ENCODE peak calls at places on chromosomes 4 and X, in eight cellular contexts. C is GM12878, T is Panc1, J is HepG2, U is HCT116, S is GM23338, W is K562, B is upper lobe of left lung. G is an unnamed sample.

GRCh38 chrX:77901506-77901905 is 2.2 kb downstream of the COX7B start:
- ATAC-seq in C (no peak), T (no peak), J (no peak), U (no peak), S (no peak), W (no peak), B (no peak), G (no peak)

GRCh38 chr4:20266215-20267082 is 14.7 kb downstream of the SLIT2 start:
- ATAC-seq in C (no peak), T (no peak), J (no peak), U (no peak), S (peak), W (no peak), B (no peak), G (peak)

GRCh38 chrX:24838624-24839023 is 144.9 kb downstream of the POLA1 start:
- ATAC-seq in C (peak), T (no peak), J (no peak), U (no peak), S (no peak), W (peak), B (no peak), G (no peak)

GRCh38 chrX:4656419-4656818 is 943.0 kb upstream of the PRKX start:
- ATAC-seq in C (no peak), T (no peak), J (no peak), U (no peak), S (no peak), W (no peak), B (no peak), G (no peak)

GRCh38 chrX:11257290-11257689 is 35.9 kb upstream of the AMELX start:
- ATAC-seq in C (no peak), T (no peak), J (no peak), U (no peak), S (no peak), W (no peak), B (no peak), G (no peak)

GRCh38 chr4:153943738-153944415 is 155.0 kb upstream of the SFRP2 start:
- ATAC-seq in C (no peak), T (no peak), J (no peak), U (no peak), S (no peak), W (no peak), B (no peak), G (no peak)

GRCh38 chrX:19283597-19284339 is 60.0 kb upstream of the PDHA1 start:
- ATAC-seq in C (no peak), T (no peak), J (no peak), U (no peak), S (no peak), W (no peak), B (no peak), G (no peak)

GRCh38 chr4:99205104-99205979 is 13.7 kb downstream of the ADH6 start:
- ATAC-seq in C (no peak), T (no peak), J (peak), U (peak), S (peak), W (peak), B (peak), G (peak)

GRCh38 chr4:45437381-45437780 is 686.5 kb downstream of the GABRG1 start:
- ATAC-seq in C (no peak), T (no peak), J (no peak), U (no peak), S (no peak), W (no peak), B (no peak), G (no peak)

GRCh38 chrX:69028006-69028760 is 137.1 kb downstream of the PJA1 start:
- ATAC-seq in C (peak), T (no peak), J (no peak), U (no peak), S (no peak), W (no peak), B (no peak), G (no peak)

GRCh38 chr4:156377036-156377700 is 423.5 kb upstream of the CTSO start:
- ATAC-seq in C (no peak), T (no peak), J (no peak), U (no peak), S (no peak), W (no peak), B (no peak), G (no peak)

GRCh38 chr4:182062936-182063335 is 180.3 kb upstream of the TENM3 start:
- ATAC-seq in C (no peak), T (no peak), J (no peak), U (no peak), S (no peak), W (peak), B (no peak), G (no peak)

GRCh38 chrX:73944582-73944947 is 359.4 kb upstream of the ZCCHC13 start:
- ATAC-seq in C (peak), T (peak), J (peak), U (peak), S (no peak), W (peak), B (no peak), G (no peak)

GRCh38 chrX:70527610-70528009 is 83.0 kb downstream of the DLG3 start:
- ATAC-seq in C (no peak), T (no peak), J (no peak), U (no peak), S (no peak), W (no peak), B (no peak), G (no peak)

DNA sequence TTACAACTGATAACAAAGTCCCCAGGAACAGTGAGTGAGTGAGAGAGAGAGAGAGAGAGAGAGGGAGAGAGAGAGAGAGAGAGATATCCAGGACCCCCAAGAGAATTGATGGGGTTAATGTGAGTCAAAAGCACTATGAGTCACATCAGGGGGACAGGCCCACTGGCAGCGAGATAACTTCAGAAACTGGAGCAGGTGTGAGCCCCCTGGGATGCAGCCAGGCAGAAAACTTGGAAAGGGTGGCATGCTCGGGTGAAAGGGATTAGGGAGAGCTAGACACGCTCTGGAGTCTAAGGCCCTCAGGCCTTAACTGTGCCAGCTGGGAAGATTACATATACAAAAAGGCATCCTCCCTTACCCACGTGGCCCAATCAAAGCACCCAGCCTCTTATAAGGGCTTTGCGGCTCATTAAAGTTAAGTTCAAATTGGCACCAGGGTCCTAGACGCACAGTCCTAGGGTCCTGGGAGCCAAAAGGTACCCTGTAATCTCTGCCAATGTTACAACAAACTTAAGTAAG is 843 bp downstream of the ACOT9 start:
- ATAC-seq in C (peak), T (peak), J (peak), U (peak), S (peak), W (peak), B (peak), G (peak)
- TF ChIP-seq POLR2AphosphoS5 in C (no peak), T (no peak), J (no peak), U (peak), S (no peak), W (no peak), B (no peak), G (peak)

DNA sequence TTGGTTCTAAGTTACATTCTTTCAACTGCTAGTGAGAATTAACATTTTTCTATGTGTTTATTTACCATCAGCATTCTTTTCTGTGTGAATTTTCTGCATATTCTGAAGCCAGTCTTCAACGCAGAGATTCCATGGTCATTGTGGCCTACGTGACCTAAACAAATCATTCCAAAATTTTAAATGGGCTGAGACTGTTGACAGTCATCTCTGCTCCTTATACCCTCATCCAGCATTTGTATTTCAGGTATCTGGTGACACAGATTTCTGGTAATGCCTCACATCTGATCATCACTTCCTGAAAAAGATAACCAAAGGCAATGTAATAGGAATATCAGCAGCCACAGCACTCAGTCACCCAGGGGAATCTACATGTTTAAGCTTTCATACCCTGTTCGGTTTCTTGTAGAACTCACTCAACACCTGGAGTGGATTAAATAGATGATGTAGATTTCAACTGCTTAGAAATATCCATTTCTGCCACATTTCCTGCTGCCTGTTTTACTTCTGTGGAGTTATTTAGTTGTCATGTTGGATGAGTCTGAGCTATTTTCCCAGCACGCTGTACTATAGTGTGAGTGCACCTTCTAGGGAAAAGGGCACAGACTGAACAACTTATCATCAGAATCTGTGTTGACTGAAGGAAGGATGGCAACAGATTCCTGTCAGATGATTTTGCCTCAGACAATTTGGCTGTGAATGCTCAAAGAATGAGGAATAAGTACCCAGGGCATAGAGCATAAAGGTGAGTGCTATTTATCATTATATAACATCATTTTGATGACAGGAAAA is 73.0 kb upstream of the HPGD start:
- ATAC-seq in C (no peak), T (no peak), J (no peak), U (no peak), S (no peak), W (no peak), B (no peak), G (no peak)
- TF ChIP-seq POLR2AphosphoS5 in C (no peak), T (no peak), J (no peak), U (no peak), S (no peak), W (no peak), B (no peak), G (no peak)

GRCh38 chrX:154729439-154729838 is 21.4 kb downstream of the GAB3 start:
- ATAC-seq in C (no peak), T (no peak), J (no peak), U (no peak), S (no peak), W (no peak), B (no peak), G (no peak)

GRCh38 chrX:154728791-154729190 is 22.1 kb downstream of the GAB3 start:
- ATAC-seq in C (no peak), T (no peak), J (no peak), U (no peak), S (no peak), W (no peak), B (no peak), G (no peak)

GRCh38 chrX:154731203-154731602 is 19.7 kb downstream of the GAB3 start:
- ATAC-seq in C (no peak), T (no peak), J (no peak), U (no peak), S (no peak), W (no peak), B (no peak), G (no peak)

GRCh38 chrX:154731881-154732280 is 19.0 kb downstream of the GAB3 start:
- ATAC-seq in C (no peak), T (peak), J (no peak), U (no peak), S (no peak), W (no peak), B (no peak), G (no peak)

GRCh38 chrX:154730271-154730883 is 20.5 kb downstream of the GAB3 start:
- ATAC-seq in C (no peak), T (no peak), J (no peak), U (no peak), S (no peak), W (no peak), B (peak), G (peak)
- TF ChIP-seq POLR2AphosphoS5 in C (no peak), T (no peak), J (no peak), U (no peak), S (no peak), W (no peak), B (peak), G (peak)

DNA sequence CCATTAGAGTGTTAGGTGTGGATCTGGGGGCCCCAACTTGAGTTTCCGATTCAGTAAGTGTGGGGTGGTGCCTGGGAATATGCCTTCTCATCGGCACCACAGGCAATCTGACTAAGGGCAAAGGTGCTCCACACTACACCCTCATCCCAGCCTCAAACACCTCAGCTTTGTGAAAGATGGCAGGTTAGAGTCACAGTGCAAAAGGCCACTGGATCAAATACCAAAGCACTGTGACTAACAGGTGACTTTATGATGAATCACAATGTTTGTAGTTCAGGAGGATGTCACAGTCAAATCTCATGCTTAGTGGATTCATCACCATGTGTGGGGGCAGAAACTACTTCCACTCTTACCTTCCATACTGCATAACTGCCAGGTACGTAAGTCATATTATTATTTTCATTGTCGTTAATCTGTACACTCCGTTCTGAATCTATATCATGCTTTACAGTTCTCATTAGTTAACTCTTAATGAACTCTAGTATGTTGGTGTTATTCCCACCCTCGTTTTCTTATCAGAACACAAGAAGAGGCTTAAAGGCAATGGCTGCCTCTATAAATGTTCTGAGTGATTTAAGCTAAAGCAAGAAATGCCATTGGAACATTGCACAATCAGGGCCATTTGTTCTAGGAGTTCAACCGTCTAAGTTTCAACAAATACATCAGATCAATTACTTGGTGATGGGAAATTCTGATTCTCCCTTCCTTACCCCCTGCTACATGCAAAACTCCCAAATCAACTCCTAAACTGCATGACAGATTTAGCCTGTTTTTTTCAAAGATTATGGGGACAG is 50.2 kb downstream of the PRKG2 start:
- ATAC-seq in C (no peak), T (peak), J (peak), U (peak), S (no peak), W (no peak), B (no peak), G (no peak)
- TF ChIP-seq POLR2AphosphoS5 in C (no peak), T (no peak), J (no peak), U (peak), S (no peak), W (no peak), B (no peak), G (no peak)

GRCh38 chrX:17736856-17737706 is at the start of gene SCML1:
- ATAC-seq in C (peak), T (peak), J (peak), U (peak), S (peak), W (peak), B (peak), G (peak)
- TF ChIP-seq POLR2AphosphoS5 in C (no peak), T (no peak), J (peak), U (no peak), S (no peak), W (no peak), B (peak), G (peak)

DNA sequence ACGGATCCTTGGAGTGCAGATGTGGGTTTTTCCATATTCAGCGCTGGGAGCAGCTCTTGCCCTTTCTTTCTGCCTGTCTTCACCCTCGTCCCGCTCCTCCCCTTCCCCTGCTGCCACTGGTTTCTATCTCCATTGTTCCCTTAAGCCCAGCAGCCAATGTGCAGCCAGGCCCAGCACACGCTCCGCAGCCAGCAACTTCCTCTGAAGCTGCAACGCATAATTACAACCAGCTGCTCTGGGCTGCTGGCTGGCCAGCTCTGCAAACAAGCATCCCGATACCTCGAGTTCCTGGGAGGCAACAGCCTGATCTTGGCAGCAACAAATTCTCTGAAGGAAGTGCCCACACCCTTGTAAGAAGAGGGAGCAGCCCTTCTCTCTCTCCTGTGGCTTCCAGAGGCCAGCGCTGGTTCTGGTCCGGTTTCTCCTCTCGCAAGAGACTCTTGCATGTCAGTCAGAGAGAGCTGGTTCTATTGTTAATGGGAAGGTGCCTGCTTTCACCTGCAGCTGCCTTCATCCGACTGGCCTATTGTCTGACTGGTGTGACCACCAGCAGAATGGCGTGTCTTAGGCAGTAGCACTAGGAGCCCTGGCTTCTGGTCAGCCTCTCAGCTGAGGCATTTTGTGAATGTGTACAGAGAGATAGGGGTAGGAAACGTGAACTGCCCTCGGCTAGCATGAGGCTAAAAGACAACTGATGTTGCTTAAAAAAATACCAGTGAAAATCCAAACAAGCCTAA is 83.8 kb upstream of the MAML3 start:
- ATAC-seq in C (no peak), T (no peak), J (no peak), U (no peak), S (peak), W (no peak), B (peak), G (peak)
- TF ChIP-seq POLR2AphosphoS5 in C (no peak), T (no peak), J (no peak), U (no peak), S (peak), W (no peak), B (no peak), G (peak)

DNA sequence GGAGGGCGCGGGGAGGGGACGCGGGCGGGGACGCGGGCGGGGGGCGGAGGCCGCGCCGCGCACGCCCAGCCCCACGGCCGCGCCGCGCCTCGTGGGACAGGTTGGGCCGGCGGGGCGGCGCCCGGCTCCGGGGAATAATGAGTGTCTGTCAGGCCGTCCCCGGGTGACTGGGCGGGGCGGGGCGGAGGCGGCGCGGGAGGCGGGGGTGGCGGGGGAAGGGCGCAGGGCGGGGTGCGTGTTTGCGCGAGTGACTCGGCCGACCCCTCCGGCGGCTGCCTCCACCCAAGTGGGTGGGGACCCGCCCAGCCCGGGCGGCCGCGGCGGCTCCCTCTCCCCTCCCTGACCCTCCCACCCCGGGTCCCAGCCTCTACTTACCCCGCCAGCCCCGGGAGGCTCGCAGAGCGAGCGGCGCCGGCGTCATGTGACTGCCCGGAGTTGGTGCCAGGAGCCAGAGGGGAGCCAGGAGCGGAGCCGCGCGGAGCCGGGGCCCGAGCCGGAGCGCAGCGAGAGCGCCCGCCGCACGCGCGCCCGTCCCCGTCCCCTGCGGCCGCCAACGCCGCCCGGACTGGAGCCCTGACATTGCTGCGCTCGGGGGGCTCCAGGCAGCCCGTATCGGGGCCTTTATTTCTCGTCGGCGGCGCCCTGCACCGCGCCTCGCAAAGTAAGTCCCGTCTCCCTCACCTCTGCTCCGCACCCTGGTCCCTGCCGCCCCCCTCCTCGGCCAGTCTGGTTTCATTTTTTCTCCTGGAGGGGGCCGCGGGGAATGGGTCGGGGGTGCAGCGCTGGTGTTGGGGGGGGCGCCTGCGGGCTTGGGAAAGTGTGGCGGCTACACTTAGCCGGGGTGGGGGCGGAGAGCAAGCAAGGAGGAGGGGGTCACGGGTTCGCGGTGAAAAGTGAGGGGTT is at the start of gene KLF3:
- ATAC-seq in C (peak), T (peak), J (peak), U (peak), S (peak), W (peak), B (peak), G (peak)
- TF ChIP-seq POLR2AphosphoS5 in C (no peak), T (peak), J (peak), U (peak), S (peak), W (peak), B (peak), G (peak)

GRCh38 chr4:146232131-146232722 is 17.9 kb downstream of the REELD1 start:
- ATAC-seq in C (no peak), T (no peak), J (no peak), U (no peak), S (no peak), W (no peak), B (no peak), G (no peak)
- TF ChIP-seq POLR2AphosphoS5 in C (no peak), T (no peak), J (no peak), U (no peak), S (no peak), W (no peak), B (no peak), G (no peak)

GRCh38 chr4:69057620-69058409 is 38.5 kb upstream of the UGT2B7 start:
- ATAC-seq in C (peak), T (no peak), J (peak), U (no peak), S (peak), W (no peak), B (peak), G (no peak)
- TF ChIP-seq POLR2AphosphoS5 in C (no peak), T (no peak), J (peak), U (no peak), S (no peak), W (no peak), B (no peak), G (no peak)

G was measured in gastroesophageal sphincter.